ENCODE peak calls at places on chromosomes 12 and 14, in eight cellular contexts. F is neural crest cell; P is NCI-H1092 treated with DMSO at 0.1 percent for 48 hours; T is activated CD8-positive, alpha-beta memory T cell treated with anti-CD3 and anti-CD28 coated beads for 1 hour; J is RPMI7951; V is SW 1271; W is A549; Q is BJ. B is an unnamed sample.

GRCh38 chr12:1500095-1500801 is 94.1 kb downstream of the FBXL14 start:
- DNase-seq in F (no peak), P (no peak), T (no peak), J (peak), V (no peak), W (no peak), Q (peak), B (no peak)

GRCh38 chr14:22598896-22599244 is 770 bp downstream of the ABHD4 start:
- DNase-seq in F (no peak), P (peak), T (no peak), J (peak), V (peak), W (peak), Q (no peak), B (no peak)

GRCh38 chr14:96102071-96102856 is 63.1 kb downstream of the C14orf132 start:
- DNase-seq in F (no peak), P (no peak), T (no peak), J (peak), V (no peak), W (no peak), Q (no peak), B (no peak)

GRCh38 chr14:92600318-92601053 is 86.9 kb downstream of the RIN3 start:
- DNase-seq in F (no peak), P (no peak), T (no peak), J (peak), V (peak), W (peak), Q (peak), B (no peak)

GRCh38 chr12:58931518-58931917 is 11.2 kb upstream of the LRIG3 start:
- DNase-seq in F (no peak), P (no peak), T (no peak), J (peak), V (no peak), W (no peak), Q (no peak), B (no peak)

GRCh38 chr12:11071414-11071813 is 9.3 kb upstream of the TAS2R46 start:
- DNase-seq in F (no peak), P (no peak), T (no peak), J (no peak), V (no peak), W (no peak), Q (no peak), B (no peak)

GRCh38 chr14:67541448-67542387 is 8.6 kb downstream of the PLEKHH1 start:
- DNase-seq in F (no peak), P (no peak), T (no peak), J (no peak), V (no peak), W (no peak), Q (no peak), B (no peak)

GRCh38 chr12:66497000-66497897 is 181.6 kb downstream of the GRIP1 start:
- DNase-seq in F (no peak), P (no peak), T (no peak), J (no peak), V (no peak), W (no peak), Q (no peak), B (no peak)

GRCh38 chr12:182381-182883 is 31.5 kb downstream of the SLC6A12 start:
- DNase-seq in F (no peak), P (no peak), T (no peak), J (peak), V (peak), W (peak), Q (no peak), B (no peak)

GRCh38 chr12:88578274-88578673 is 2.0 kb downstream of the KITLG start:
- DNase-seq in F (peak), P (no peak), T (no peak), J (peak), V (no peak), W (no peak), Q (no peak), B (no peak)

GRCh38 chr12:57604454-57605307 is at the start of gene DTX3:
- DNase-seq in F (no peak), P (peak), T (no peak), J (peak), V (peak), W (peak), Q (no peak), B (no peak)

GRCh38 chr14:90491221-90491867 is 94.5 kb downstream of the CALM1 start:
- DNase-seq in F (peak), P (peak), T (no peak), J (peak), V (no peak), W (no peak), Q (no peak), B (no peak)

GRCh38 chr14:104126753-104127152 is 11.6 kb upstream of the KIF26A start:
- DNase-seq in F (no peak), P (no peak), T (no peak), J (no peak), V (no peak), W (no peak), Q (no peak), B (no peak)

GRCh38 chr12:100908501-100908900 is 113.9 kb downstream of the ANO4 start:
- DNase-seq in F (no peak), P (no peak), T (no peak), J (no peak), V (no peak), W (no peak), Q (peak), B (no peak)

GRCh38 chr12:100826323-100826722 is 31.7 kb downstream of the ANO4 start:
- DNase-seq in F (peak), P (no peak), T (no peak), J (peak), V (no peak), W (peak), Q (no peak), B (no peak)

GRCh38 chr12:94760786-94761185 is 110.4 kb upstream of the TMCC3 start:
- DNase-seq in F (no peak), P (no peak), T (no peak), J (no peak), V (no peak), W (no peak), Q (no peak), B (no peak)

GRCh38 chr14:97866186-97866585 is 1069.0 kb downstream of the VRK1 start:
- DNase-seq in F (no peak), P (no peak), T (no peak), J (no peak), V (no peak), W (no peak), Q (no peak), B (no peak)